ENCODE peak calls at places on chromosomes 5 and 9, in eight cellular contexts. M, X, D, V, W, O, K and R are unnamed samples.

GRCh38 chr9:119366909-119367690 is 2.1 kb downstream of the BRINP1 start:
- DNase-seq in X (no peak), D (no peak), M (no peak), V (no peak), K (no peak), O (no peak), W (no peak), R (no peak)

GRCh38 chr9:126122901-126123616 is 203.6 kb upstream of the MVB12B start:
- DNase-seq in D (no peak), V (no peak), X (no peak), O (no peak), K (no peak), M (no peak), W (no peak), R (no peak)

GRCh38 chr9:13899924-13900323 is 414.0 kb downstream of the NFIB start:
- DNase-seq in M (no peak), K (no peak), W (no peak), O (no peak), X (no peak), V (no peak), D (no peak), R (no peak)

GRCh38 chr5:59034498-59035186 is 451.8 kb downstream of the RAB3C start:
- DNase-seq in V (peak; percentile 20), O (no peak), W (no peak), K (no peak), D (no peak), X (peak; percentile 42), M (no peak), R (no peak)

GRCh38 chr5:142079243-142079642 is 29.3 kb upstream of the NDFIP1 start:
- DNase-seq in M (no peak), V (no peak), K (no peak), O (no peak), D (no peak), X (no peak), W (no peak), R (no peak)

GRCh38 chr5:17216974-17217325 is 481 bp upstream of the BASP1 start:
- DNase-seq in K (no peak), O (peak; percentile 74), W (no peak), M (peak; percentile 23), V (no peak), X (no peak), D (peak; percentile 50), R (no peak)

GRCh38 chr5:179232091-179232490 is 113.2 kb downstream of the ADAMTS2 start:
- DNase-seq in X (no peak), M (no peak), D (no peak), W (no peak), K (no peak), O (no peak), V (no peak), R (no peak)

GRCh38 chr5:74360535-74361210 is 279.9 kb downstream of the ENC1 start:
- DNase-seq in M (no peak), K (no peak), V (no peak), W (no peak), D (no peak), X (no peak), O (no peak), R (no peak)

GRCh38 chr9:113056191-113057106 is at the start of gene ZFP37:
- DNase-seq in K (peak; percentile 90), X (peak; percentile 88), V (peak; percentile 91), D (peak; percentile 92), W (peak; percentile 59), M (peak; percentile 89), O (peak; percentile 84), R (peak; percentile 46)

GRCh38 chr9:136179101-136179616 is 25.8 kb downstream of the LHX3 start:
- DNase-seq in V (no peak), X (no peak), D (no peak), O (no peak), W (no peak), M (no peak), K (no peak), R (no peak)

GRCh38 chr5:81233080-81233634 is at the start of gene CKMT2:
- DNase-seq in O (peak; percentile 78), W (peak; percentile 51), V (no peak), K (no peak), D (peak; percentile 42), M (peak; percentile 68), X (no peak), R (no peak)

GRCh38 chr5:139650031-139650688 is 2.0 kb downstream of the CXXC5 start:
- DNase-seq in X (peak; percentile 61), W (no peak), D (peak; percentile 55), M (no peak), V (no peak), K (no peak), O (peak; percentile 73), R (no peak)

GRCh38 chr9:114614373-114614772 is 3.3 kb downstream of the TMEM268 start:
- DNase-seq in W (no peak), X (no peak), V (no peak), D (no peak), M (no peak), O (no peak), K (no peak), R (no peak)

GRCh38 chr5:79201206-79201605 is 34.7 kb upstream of the JMY start:
- DNase-seq in D (no peak), M (no peak), X (no peak), W (no peak), V (no peak), O (no peak), K (no peak), R (no peak)

GRCh38 chr9:81685763-81686613 is 3.4 kb downstream of the TLE1 start:
- DNase-seq in D (no peak), V (no peak), M (peak; percentile 27), X (no peak), O (no peak), W (no peak), K (no peak), R (no peak)

GRCh38 chr5:37926732-37927131 is 86.9 kb upstream of the GDNF start:
- DNase-seq in X (no peak), V (peak; percentile 4), D (no peak), K (no peak), M (no peak), O (no peak), W (no peak), R (no peak)

GRCh38 chr9:135254176-135255032 is 166.9 kb downstream of the OLFM1 start:
- DNase-seq in W (no peak), K (no peak), X (no peak), O (no peak), M (no peak), V (no peak), D (no peak), R (no peak)

GRCh38 chr9:73573235-73573634 is 421.6 kb downstream of the ANXA1 start:
- DNase-seq in W (no peak), V (no peak), K (no peak), O (no peak), M (no peak), D (no peak), X (no peak), R (no peak)

GRCh38 chr5:98401645-98402044 is 371.8 kb upstream of the RGMB start:
- DNase-seq in M (no peak), V (no peak), D (no peak), O (no peak), X (no peak), W (no peak), K (no peak), R (no peak)

GRCh38 chr5:145848854-145849253 is 13.7 kb upstream of the PRELID2 start:
- DNase-seq in V (no peak), K (no peak), W (no peak), D (no peak), O (no peak), X (no peak), M (no peak), R (no peak)

GRCh38 chr9:83323148-83323547 is 215.1 kb downstream of the FRMD3 start:
- DNase-seq in K (no peak), X (no peak), O (no peak), D (no peak), W (no peak), M (no peak), V (no peak), R (no peak)

GRCh38 chr5:77568082-77568481 is 70.4 kb downstream of the OTP start:
- DNase-seq in K (no peak), X (no peak), D (no peak), V (no peak), O (no peak), M (no peak), W (no peak), R (no peak)

DNA sequence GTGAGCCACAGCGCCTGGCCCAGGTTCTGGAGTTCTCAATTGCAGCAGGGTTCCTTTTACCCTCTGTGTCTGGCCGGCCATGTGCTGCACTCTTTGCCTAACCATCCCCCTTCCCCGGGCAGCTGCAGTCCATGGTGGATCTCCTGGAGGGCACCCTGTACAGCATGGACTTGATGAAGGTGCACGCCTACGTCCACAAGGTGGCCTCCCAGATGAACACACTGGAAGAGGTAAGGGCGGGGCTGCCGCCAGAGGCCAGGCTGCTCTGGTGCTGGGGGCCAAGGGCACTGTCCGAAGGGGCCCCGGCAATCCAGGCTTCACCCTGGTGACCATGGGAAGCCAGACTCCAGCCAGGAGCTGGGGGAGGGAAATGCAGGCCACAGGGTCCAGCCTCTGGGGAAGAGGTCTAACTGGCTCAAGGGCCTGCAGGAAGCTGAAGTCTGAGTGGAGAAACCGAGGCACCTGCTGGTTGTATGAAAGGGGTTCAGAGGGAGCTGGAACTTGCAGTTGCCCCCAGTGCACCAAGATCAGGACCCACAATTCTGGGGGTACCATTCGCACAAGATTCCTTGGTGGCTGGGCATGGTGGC is 18.1 kb downstream of the OLFML2A start:
- DNase-seq in V (no peak), M (peak; percentile 27), W (no peak), X (no peak), K (no peak), D (no peak), O (no peak), R (no peak)
- TF ChIP-seq CTCF in V (no peak), M (no peak), W (no peak), X (no peak), K (no peak), D (no peak), O (no peak), R (no peak)

GRCh38 chr9:16039103-16039987 is 486.5 kb downstream of the CCDC171 start:
- DNase-seq in W (no peak), D (no peak), V (no peak), M (peak; percentile 53), O (no peak), X (no peak), K (no peak), R (no peak)
- TF ChIP-seq CTCF in W (no peak), D (no peak), V (no peak), M (no peak), O (no peak), X (peak; percentile 50), K (peak; percentile 19), R (peak; percentile 22)

GRCh38 chr5:5886812-5887486 is 464.5 kb downstream of the ICE1 start:
- DNase-seq in W (no peak), X (peak; percentile 70), M (peak; percentile 29), O (peak; percentile 58), K (no peak), D (peak; percentile 14), V (no peak), R (no peak)
- TF ChIP-seq CTCF in W (no peak), X (peak; percentile 69), M (peak; percentile 40), O (peak; percentile 62), K (peak; percentile 25), D (peak; percentile 73), V (peak; percentile 10), R (peak; percentile 11)

GRCh38 chr5:14405267-14405666 is 176.3 kb upstream of the OTULINL start:
- DNase-seq in W (no peak), O (no peak), D (no peak), K (no peak), M (peak; percentile 25), V (no peak), X (no peak), R (no peak)
- TF ChIP-seq CTCF in W (no peak), O (peak; percentile 16), D (peak; percentile 53), K (no peak), M (no peak), V (peak; percentile 19), X (no peak), R (no peak)